ENCODE peak calls at places on chromosomes 4 and X, in four cellular contexts. I, J, G and P are unnamed samples. For H3K9me3, the result is how much of the 10 kb centered on the place peaks cover.

GRCh38 chrX:129957241-129958099 is 25.0 kb upstream of the BCORL1 start:
- DNase-seq in I (no peak), J (peak), G (peak), P (peak)

GRCh38 chrX:75421688-75422087 is 101.1 kb downstream of the ZDHHC15 start:
- DNase-seq in I (no peak), J (no peak), G (no peak), P (no peak)

GRCh38 chr4:99735822-99736221 is 78.2 kb upstream of the C4orf54 start:
- DNase-seq in I (no peak), J (no peak), G (no peak), P (no peak)

GRCh38 chr4:68905598-68906237 is 45.9 kb downstream of the UGT2A3 start:
- DNase-seq in I (no peak), J (no peak), G (no peak), P (no peak)

GRCh38 chrX:74924449-74925209 is 623 bp downstream of the NEXMIF start:
- DNase-seq in I (no peak), J (no peak), G (peak), P (peak)

GRCh38 chr4:3176625-3177229 is 72.2 kb upstream of the MSANTD1 start:
- DNase-seq in I (no peak), J (no peak), G (no peak), P (no peak)

GRCh38 chrX:129650821-129651510 is 3.8 kb downstream of the APLN start:
- DNase-seq in I (no peak), J (no peak), G (no peak), P (no peak)

GRCh38 chrX:136162827-136163427 is 15.6 kb downstream of the FHL1 start:
- DNase-seq in I (no peak), J (no peak), G (peak), P (peak)

GRCh38 chr4:3812211-3812934 is 46.2 kb downstream of the ADRA2C start:
- DNase-seq in I (no peak), J (no peak), G (peak), P (no peak)

GRCh38 chr4:189396435-189396834 is 544.2 kb upstream of the FRG1 start:
- DNase-seq in I (no peak), J (no peak), G (no peak), P (no peak)

GRCh38 chrX:32530802-32531403 is 680.4 kb downstream of the DMD start:
- DNase-seq in I (peak), J (no peak), G (no peak), P (peak)

GRCh38 chr4:81875962-81876650 is 404.4 kb upstream of the RASGEF1B start:
- DNase-seq in I (no peak), J (no peak), G (no peak), P (no peak)

GRCh38 chrX:13793897-13794296 is 23.0 kb downstream of the GPM6B start:
- DNase-seq in I (no peak), J (peak), G (no peak), P (no peak)

GRCh38 chr4:96305030-96305429 is 465.1 kb downstream of the PDHA2 start:
- DNase-seq in I (no peak), J (no peak), G (no peak), P (no peak)

GRCh38 chrX:20665441-20665840 is 398.7 kb upstream of the RPS6KA3 start:
- DNase-seq in I (no peak), J (no peak), G (no peak), P (no peak)

DNA sequence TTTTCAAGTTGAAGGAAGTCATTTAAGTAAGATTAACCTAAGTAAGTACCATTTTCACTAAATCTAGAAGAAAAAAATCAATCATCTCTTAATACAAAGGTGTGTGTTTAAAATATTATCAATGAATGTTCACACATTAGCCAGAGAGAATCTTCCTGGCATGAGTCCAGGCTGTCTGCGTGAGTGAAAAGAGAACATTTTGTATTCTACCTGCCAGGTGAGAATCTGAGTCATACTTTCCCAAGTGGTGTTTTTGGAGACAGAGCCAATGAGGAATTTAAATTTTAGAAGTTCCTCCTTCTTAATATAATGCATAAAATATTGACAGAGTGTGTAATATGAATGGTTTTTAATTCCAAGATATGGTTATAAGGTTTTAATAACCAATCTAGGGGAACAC is 371.8 kb upstream of the NR3C2 start:
- DNase-seq in I (no peak), J (no peak), G (no peak), P (no peak)
- H3K27ac ChIP-seq in I (no peak), J (no peak), G (no peak), P (no peak)

DNA sequence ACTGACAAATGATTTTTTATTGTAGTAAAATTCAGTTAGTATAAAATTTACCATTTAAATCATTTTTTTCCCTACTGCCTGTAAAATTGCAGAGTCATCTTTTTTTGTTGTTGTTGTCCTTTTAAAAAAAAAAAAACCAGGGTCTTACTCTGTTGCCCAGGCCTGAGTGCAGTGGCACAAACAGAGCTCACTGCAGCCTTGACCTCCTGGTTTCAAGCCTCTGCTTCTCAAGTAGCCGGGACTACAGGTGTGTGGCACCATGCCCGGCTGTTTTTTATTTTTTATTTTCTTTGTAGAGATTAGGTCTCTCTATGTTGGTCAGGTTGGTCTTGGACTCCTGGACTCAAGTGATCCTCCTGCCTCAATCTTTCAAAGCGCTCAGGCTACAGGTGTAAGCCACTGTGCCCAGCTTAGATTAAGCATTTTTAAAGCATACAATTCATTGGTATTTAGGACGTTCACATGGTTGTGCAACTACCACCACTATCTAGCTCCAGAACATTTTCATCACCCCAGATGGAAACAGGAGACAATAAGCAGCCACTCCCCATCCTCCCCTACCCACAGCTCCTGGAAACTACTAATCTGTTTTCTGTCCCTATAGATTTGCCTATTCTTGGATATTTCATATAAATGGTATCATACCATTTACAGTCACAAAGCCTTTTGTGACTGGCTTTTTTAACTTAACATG is 59.7 kb upstream of the PGRMC2 start:
- DNase-seq in I (no peak), J (no peak), G (no peak), P (no peak)
- H3K4me3 ChIP-seq in I (no peak), J (no peak), G (no peak), P (no peak)

DNA sequence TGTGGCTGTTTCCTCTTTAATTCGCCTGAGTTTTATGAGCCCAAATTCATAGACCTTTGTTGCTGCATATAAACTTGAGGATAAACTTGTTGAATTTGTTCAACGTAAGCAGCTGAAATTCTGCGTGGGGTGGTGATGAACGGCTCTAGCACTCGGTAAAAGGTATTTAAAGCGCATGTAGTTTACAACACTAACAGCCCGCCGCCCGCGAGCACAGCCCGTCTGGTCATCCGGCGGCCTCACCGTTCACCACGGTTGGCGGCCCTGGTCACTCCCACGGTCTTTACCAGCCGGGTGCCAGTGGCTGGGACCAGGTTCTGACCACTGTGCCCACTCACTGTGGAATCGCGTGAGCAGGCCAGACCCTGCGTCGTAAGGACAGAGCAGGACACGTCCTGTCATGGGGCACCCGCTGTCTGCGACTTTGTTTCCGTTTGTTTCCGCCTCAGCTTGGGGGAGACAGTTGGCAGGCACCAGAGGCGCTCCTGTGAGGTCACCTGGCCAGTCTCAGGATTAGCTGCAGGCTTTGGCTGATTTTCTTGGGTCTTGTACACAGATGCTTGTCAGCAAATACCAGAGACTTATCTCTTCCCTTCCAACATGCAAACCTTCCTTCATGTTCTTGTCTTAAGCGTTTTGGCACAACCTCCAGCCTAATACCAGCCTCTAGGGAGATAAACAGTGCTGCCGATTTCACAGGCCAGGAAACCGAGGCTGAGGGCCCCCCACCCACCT is 36.8 kb upstream of the SPON2 start:
- DNase-seq in I (no peak), J (no peak), G (peak), P (peak)
- H3K9me3 ChIP-seq in I (under half), J (under half), G (under half), P (under half)

GRCh38 chr4:155632314-155632713 is 34.3 kb upstream of the GUCY1A1 start:
- DNase-seq in I (no peak), J (no peak), G (no peak), P (no peak)
- H3K27ac ChIP-seq in I (no peak), J (no peak), G (no peak), P (no peak)

GRCh38 chr4:110193822-110194761 is 4.3 kb downstream of the ELOVL6 start:
- DNase-seq in I (peak), J (peak), G (peak), P (peak)
- H3K4me3 ChIP-seq in I (no peak), J (no peak), G (no peak), P (no peak)